ENCODE peak calls at places on chromosomes 6 and 20, in four cellular contexts. B, F, J and V are unnamed samples.

GRCh38 chr20:19210426-19211155 is 1.9 kb upstream of the SLC24A3 start:
- DNase-seq in B (no peak), F (no peak), J (no peak), V (no peak)

GRCh38 chr6:93678841-93679454 is 259.6 kb upstream of the EPHA7 start:
- DNase-seq in B (no peak), F (no peak), J (no peak), V (no peak)

GRCh38 chr6:34275128-34275804 is 26.5 kb upstream of the SMIM29 start:
- DNase-seq in B (no peak), F (no peak), J (no peak), V (no peak)

GRCh38 chr6:142011156-142011555 is 121.6 kb upstream of the GJE1 start:
- DNase-seq in B (no peak), F (no peak), J (no peak), V (no peak)

GRCh38 chr6:159106627-159107241 is 61.9 kb upstream of the TAGAP start:
- DNase-seq in B (peak), F (peak), J (peak), V (peak)

GRCh38 chr6:81241717-81242116 is 510.8 kb downstream of the TENT5A start:
- DNase-seq in B (no peak), F (peak), J (peak), V (peak)

GRCh38 chr6:128889870-128890269 is 6.9 kb downstream of the LAMA2 start:
- DNase-seq in B (no peak), F (no peak), J (no peak), V (no peak)

GRCh38 chr6:81696505-81696904 is 56.0 kb downstream of the TENT5A start:
- DNase-seq in B (no peak), F (peak), J (no peak), V (no peak)

GRCh38 chr6:119100115-119100514 is 21.7 kb upstream of the FAM184A start:
- DNase-seq in B (no peak), F (no peak), J (no peak), V (no peak)

GRCh38 chr6:119096683-119097310 is 18.3 kb upstream of the FAM184A start:
- DNase-seq in B (no peak), F (no peak), J (no peak), V (peak)
- TF ChIP-seq JUND in B (no peak), F (no peak), J (no peak), V (no peak)

GRCh38 chr6:132865364-132865763 is 51.0 kb downstream of the RPS12 start:
- DNase-seq in B (no peak), F (no peak), J (no peak), V (no peak)
- TF ChIP-seq JUND in B (no peak), F (no peak), J (no peak), V (no peak)

GRCh38 chr6:37536462-37537225 is 37.0 kb upstream of the CCDC167 start:
- DNase-seq in B (no peak), F (no peak), J (no peak), V (no peak)
- TF ChIP-seq JUND in B (no peak), F (no peak), J (no peak), V (no peak)

DNA sequence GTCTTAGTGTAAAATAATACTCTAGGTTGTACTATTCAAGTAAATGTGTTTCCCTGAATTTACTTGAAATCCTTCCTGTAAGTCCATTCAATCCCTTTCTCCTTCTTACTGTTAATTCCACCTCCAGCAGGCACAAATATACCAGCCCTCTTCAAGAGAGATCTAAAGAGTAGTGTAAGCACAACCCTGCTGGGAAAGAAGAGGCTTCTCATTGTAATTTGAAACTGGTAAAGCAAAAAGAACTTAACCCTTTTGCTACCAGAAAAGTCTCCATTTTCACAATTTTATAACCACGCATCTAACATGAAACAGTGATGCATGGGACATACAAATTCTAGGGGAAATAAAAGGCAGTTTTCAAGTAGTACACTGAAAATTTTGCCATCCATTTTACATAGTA is at the start of gene BMP5:
- DNase-seq in B (no peak), F (no peak), J (no peak), V (no peak)
- TF ChIP-seq JUND in B (no peak), F (no peak), J (no peak), V (no peak)